ENCODE peak calls at places on chromosomes 12 and 14, in ten cellular contexts. O is endodermal cell; Y is lung; H is NCI-H69; M is GM13977; A is T-helper 9 cell; T is activated CD4-positive, alpha-beta T cell treated with anti-CD3 and anti-CD28 coated beads, Interleukin-2, amount 50 U/mL, for 1 hour; S is hepatocyte; W is cardiac septum; L is CD14-positive monocyte. G is an unnamed sample.

GRCh38 chr12:64265839-64266238 is 43.7 kb upstream of the KICS2 start:
- DNase-seq in W (no peak), L (no peak), A (no peak), M (no peak), H (no peak), T (no peak), S (no peak), O (no peak), Y (no peak), G (no peak)

GRCh38 chr12:108802666-108803036 is 54.7 kb downstream of the SSH1 start:
- DNase-seq in Y (no peak), W (no peak), M (no peak), S (no peak), O (no peak), A (no peak), H (no peak), T (no peak), L (no peak), G (no peak)

GRCh38 chr12:75848961-75849360 is 182.6 kb downstream of the PHLDA1 start:
- DNase-seq in S (no peak), H (no peak), M (no peak), O (no peak), T (no peak), Y (no peak), W (no peak), A (no peak), L (no peak), G (no peak)

GRCh38 chr12:21453312-21453852 is 15.9 kb downstream of the PYROXD1 start:
- DNase-seq in A (no peak), M (no peak), W (no peak), H (no peak), S (no peak), L (no peak), Y (no peak), T (no peak), O (no peak), G (no peak)

GRCh38 chr12:117718559-117718958 is 250.2 kb downstream of the KSR2 start:
- DNase-seq in M (no peak), A (no peak), S (no peak), Y (no peak), L (no peak), T (no peak), W (no peak), H (peak), O (no peak), G (no peak)

GRCh38 chr12:32296541-32296940 is 102.8 kb upstream of the FGD4 start:
- DNase-seq in A (no peak), Y (no peak), T (no peak), H (no peak), S (no peak), M (no peak), O (no peak), L (no peak), W (no peak), G (no peak)

GRCh38 chr14:100673085-100673806 is 53.4 kb upstream of the DLK1 start:
- DNase-seq in S (peak), O (peak), M (no peak), Y (peak), A (no peak), W (no peak), H (peak), T (no peak), L (no peak), G (no peak)

GRCh38 chr12:49061157-49061650 is 610 bp upstream of the KMT2D start:
- DNase-seq in H (no peak), A (no peak), S (peak), W (no peak), Y (no peak), M (no peak), T (no peak), O (no peak), L (no peak), G (peak)

GRCh38 chr12:58414398-58414871 is 473.1 kb downstream of the ATP23 start:
- DNase-seq in M (no peak), L (no peak), Y (no peak), H (peak), T (no peak), O (no peak), W (no peak), A (no peak), S (peak), G (no peak)

GRCh38 chr14:90741682-90741946 is 74.6 kb downstream of the TTC7B start:
- DNase-seq in O (no peak), T (no peak), W (no peak), M (no peak), S (no peak), A (no peak), Y (no peak), L (no peak), H (no peak), G (no peak)

GRCh38 chr12:67526129-67526528 is 122.4 kb upstream of the DYRK2 start:
- DNase-seq in Y (no peak), H (no peak), A (no peak), M (no peak), O (no peak), L (no peak), S (no peak), W (no peak), T (no peak), G (no peak)

GRCh38 chr12:14261861-14262260 is 103.6 kb upstream of the ATF7IP start:
- DNase-seq in S (no peak), Y (no peak), H (no peak), O (no peak), A (no peak), L (no peak), M (no peak), T (no peak), W (no peak), G (no peak)

GRCh38 chr14:64879635-64880381 is at the start of gene SPTB:
- DNase-seq in H (peak), L (no peak), S (peak), M (peak), O (peak), T (peak), Y (no peak), A (peak), W (peak), G (peak)

GRCh38 chr14:105913221-105913620 is 386.8 kb downstream of the TMEM121 start:
- DNase-seq in L (no peak), S (no peak), Y (no peak), O (no peak), M (no peak), A (no peak), T (no peak), W (no peak), H (no peak), G (no peak)

GRCh38 chr14:101320386-101320785 is 240.9 kb upstream of the DIO3 start:
- DNase-seq in W (no peak), Y (no peak), M (no peak), T (no peak), A (no peak), O (no peak), H (no peak), L (no peak), S (peak), G (no peak)

GRCh38 chr12:132610051-132610759 is at the start of gene LRCOL1:
- DNase-seq in W (peak), O (peak), L (no peak), M (no peak), T (no peak), Y (no peak), H (peak), A (no peak), S (no peak), G (no peak)

G was measured in GM20000.